ENCODE peak calls at places on chromosome X, in nine cellular contexts. One of them, this sample, is unnamed.
A peak's percentile ranks its signal among the peaks of the same experiment; 100 is the strongest.

GRCh38 chrX:115367455-115367854 is 77.9 kb downstream of the LUZP4 start:
- DNase-seq in caudate nucleus: no peak
- DNase-seq in NCI-H748 treated with DMSO at 0.1 percent for 48 hours: no peak
- DNase-seq in endothelial cell of umbilical vein: peak; percentile 83
- DNase-seq in mucosa of gallbladder: no peak
- DNase-seq in KG1: no peak
- DNase-seq in T-helper 2 cell treated with Interferon-gamma antibody and Interleukin-4, amounts not matched to agents 5 μg/mL and 100 μg/mL, for 36 hours: no peak
- DNase-seq in NT2/D1: no peak
- DNase-seq in fibroblast of pulmonary artery: peak; percentile 61
- DNase-seq in this sample: no peak

GRCh38 chrX:56733459-56734046 is 4.5 kb downstream of the NBDY start:
- DNase-seq in caudate nucleus: peak; percentile 1
- DNase-seq in NCI-H748 treated with DMSO at 0.1 percent for 48 hours: peak; percentile 6
- DNase-seq in endothelial cell of umbilical vein: peak; percentile 51
- DNase-seq in mucosa of gallbladder: peak; percentile 68
- DNase-seq in KG1: no peak
- DNase-seq in T-helper 2 cell treated with Interferon-gamma antibody and Interleukin-4, amounts not matched to agents 5 μg/mL and 100 μg/mL, for 36 hours: peak; percentile 12
- DNase-seq in NT2/D1: peak; percentile 20
- DNase-seq in fibroblast of pulmonary artery: peak; percentile 54
- DNase-seq in this sample: peak; percentile 17

GRCh38 chrX:47361538-47362511 is 8.6 kb upstream of the ZNF157 start:
- DNase-seq in caudate nucleus: peak; percentile 77
- DNase-seq in NCI-H748 treated with DMSO at 0.1 percent for 48 hours: peak; percentile 92
- DNase-seq in endothelial cell of umbilical vein: peak; percentile 93
- DNase-seq in mucosa of gallbladder: peak; percentile 78
- DNase-seq in KG1: no peak
- DNase-seq in T-helper 2 cell treated with Interferon-gamma antibody and Interleukin-4, amounts not matched to agents 5 μg/mL and 100 μg/mL, for 36 hours: no peak
- DNase-seq in NT2/D1: peak; percentile 68
- DNase-seq in fibroblast of pulmonary artery: peak; percentile 96
- DNase-seq in this sample: peak; percentile 19

GRCh38 chrX:74526786-74527185 is 87.6 kb downstream of the RLIM start:
- DNase-seq in caudate nucleus: no peak
- DNase-seq in NCI-H748 treated with DMSO at 0.1 percent for 48 hours: no peak
- DNase-seq in endothelial cell of umbilical vein: no peak
- DNase-seq in mucosa of gallbladder: no peak
- DNase-seq in KG1: no peak
- DNase-seq in T-helper 2 cell treated with Interferon-gamma antibody and Interleukin-4, amounts not matched to agents 5 μg/mL and 100 μg/mL, for 36 hours: no peak
- DNase-seq in NT2/D1: no peak
- DNase-seq in fibroblast of pulmonary artery: no peak
- DNase-seq in this sample: no peak

GRCh38 chrX:70452143-70452733 is 7.6 kb downstream of the DLG3 start:
- DNase-seq in caudate nucleus: peak; percentile 2
- DNase-seq in NCI-H748 treated with DMSO at 0.1 percent for 48 hours: peak; percentile 17
- DNase-seq in endothelial cell of umbilical vein: peak; percentile 39
- DNase-seq in mucosa of gallbladder: peak; percentile 51
- DNase-seq in KG1: no peak
- DNase-seq in T-helper 2 cell treated with Interferon-gamma antibody and Interleukin-4, amounts not matched to agents 5 μg/mL and 100 μg/mL, for 36 hours: peak; percentile 29
- DNase-seq in NT2/D1: no peak
- DNase-seq in fibroblast of pulmonary artery: peak; percentile 44
- DNase-seq in this sample: no peak

GRCh38 chrX:124406294-124407013 is 60.1 kb downstream of the SH2D1A start:
- DNase-seq in caudate nucleus: peak; percentile 1
- DNase-seq in NCI-H748 treated with DMSO at 0.1 percent for 48 hours: peak; percentile 50
- DNase-seq in endothelial cell of umbilical vein: peak; percentile 74
- DNase-seq in mucosa of gallbladder: peak; percentile 69
- DNase-seq in KG1: no peak
- DNase-seq in T-helper 2 cell treated with Interferon-gamma antibody and Interleukin-4, amounts not matched to agents 5 μg/mL and 100 μg/mL, for 36 hours: peak; percentile 61
- DNase-seq in NT2/D1: peak; percentile 15
- DNase-seq in fibroblast of pulmonary artery: peak; percentile 75
- DNase-seq in this sample: peak; percentile 17

GRCh38 chrX:71178908-71179307 is 34.3 kb downstream of the NLGN3 start:
- DNase-seq in caudate nucleus: peak; percentile 11
- DNase-seq in NCI-H748 treated with DMSO at 0.1 percent for 48 hours: peak; percentile 6
- DNase-seq in endothelial cell of umbilical vein: peak; percentile 62
- DNase-seq in mucosa of gallbladder: peak; percentile 63
- DNase-seq in KG1: peak; percentile 3
- DNase-seq in T-helper 2 cell treated with Interferon-gamma antibody and Interleukin-4, amounts not matched to agents 5 μg/mL and 100 μg/mL, for 36 hours: peak; percentile 13
- DNase-seq in NT2/D1: peak; percentile 69
- DNase-seq in fibroblast of pulmonary artery: peak; percentile 79
- DNase-seq in this sample: peak; percentile 52

GRCh38 chrX:71669492-71669891 is 2.1 kb downstream of the LOC101059915 start:
- DNase-seq in caudate nucleus: no peak
- DNase-seq in NCI-H748 treated with DMSO at 0.1 percent for 48 hours: no peak
- DNase-seq in endothelial cell of umbilical vein: no peak
- DNase-seq in mucosa of gallbladder: peak; percentile 4
- DNase-seq in KG1: no peak
- DNase-seq in T-helper 2 cell treated with Interferon-gamma antibody and Interleukin-4, amounts not matched to agents 5 μg/mL and 100 μg/mL, for 36 hours: no peak
- DNase-seq in NT2/D1: no peak
- DNase-seq in fibroblast of pulmonary artery: no peak
- DNase-seq in this sample: no peak

GRCh38 chrX:149631293-149632165 is at the start of gene TMEM185A:
- DNase-seq in caudate nucleus: peak; percentile 19
- DNase-seq in NCI-H748 treated with DMSO at 0.1 percent for 48 hours: peak; percentile 17
- DNase-seq in endothelial cell of umbilical vein: peak; percentile 47
- DNase-seq in mucosa of gallbladder: peak; percentile 58
- DNase-seq in KG1: peak; percentile 7
- DNase-seq in T-helper 2 cell treated with Interferon-gamma antibody and Interleukin-4, amounts not matched to agents 5 μg/mL and 100 μg/mL, for 36 hours: peak; percentile 74
- DNase-seq in NT2/D1: peak; percentile 47
- DNase-seq in fibroblast of pulmonary artery: peak; percentile 46
- DNase-seq in this sample: peak; percentile 3

GRCh38 chrX:17441965-17442364 is 67.0 kb downstream of the NHS start:
- DNase-seq in caudate nucleus: no peak
- DNase-seq in NCI-H748 treated with DMSO at 0.1 percent for 48 hours: no peak
- DNase-seq in endothelial cell of umbilical vein: no peak
- DNase-seq in mucosa of gallbladder: no peak
- DNase-seq in KG1: no peak
- DNase-seq in T-helper 2 cell treated with Interferon-gamma antibody and Interleukin-4, amounts not matched to agents 5 μg/mL and 100 μg/mL, for 36 hours: no peak
- DNase-seq in NT2/D1: no peak
- DNase-seq in fibroblast of pulmonary artery: peak; percentile 17
- DNase-seq in this sample: no peak

GRCh38 chrX:134883134-134883700 is 107.6 kb upstream of the SMIM10 start:
- DNase-seq in caudate nucleus: no peak
- DNase-seq in NCI-H748 treated with DMSO at 0.1 percent for 48 hours: no peak
- DNase-seq in endothelial cell of umbilical vein: no peak
- DNase-seq in mucosa of gallbladder: no peak
- DNase-seq in KG1: no peak
- DNase-seq in T-helper 2 cell treated with Interferon-gamma antibody and Interleukin-4, amounts not matched to agents 5 μg/mL and 100 μg/mL, for 36 hours: no peak
- DNase-seq in NT2/D1: no peak
- DNase-seq in fibroblast of pulmonary artery: no peak
- DNase-seq in this sample: no peak

GRCh38 chrX:153970398-153971123 is 1.1 kb downstream of the HCFC1 start:
- DNase-seq in caudate nucleus: peak; percentile 55
- DNase-seq in NCI-H748 treated with DMSO at 0.1 percent for 48 hours: no peak
- DNase-seq in endothelial cell of umbilical vein: no peak
- DNase-seq in mucosa of gallbladder: no peak
- DNase-seq in KG1: no peak
- DNase-seq in T-helper 2 cell treated with Interferon-gamma antibody and Interleukin-4, amounts not matched to agents 5 μg/mL and 100 μg/mL, for 36 hours: no peak
- DNase-seq in NT2/D1: peak; percentile 32
- DNase-seq in fibroblast of pulmonary artery: peak; percentile 74
- DNase-seq in this sample: no peak

GRCh38 chrX:139739138-139739537 is 31.2 kb upstream of the MCF2 start:
- DNase-seq in caudate nucleus: no peak
- DNase-seq in NCI-H748 treated with DMSO at 0.1 percent for 48 hours: no peak
- DNase-seq in endothelial cell of umbilical vein: peak; percentile 44
- DNase-seq in mucosa of gallbladder: no peak
- DNase-seq in KG1: no peak
- DNase-seq in T-helper 2 cell treated with Interferon-gamma antibody and Interleukin-4, amounts not matched to agents 5 μg/mL and 100 μg/mL, for 36 hours: peak; percentile 52
- DNase-seq in NT2/D1: no peak
- DNase-seq in fibroblast of pulmonary artery: peak; percentile 19
- DNase-seq in this sample: no peak

GRCh38 chrX:41033299-41033698 is 51.9 kb upstream of the USP9X start:
- DNase-seq in caudate nucleus: no peak
- DNase-seq in NCI-H748 treated with DMSO at 0.1 percent for 48 hours: no peak
- DNase-seq in endothelial cell of umbilical vein: peak; percentile 8
- DNase-seq in mucosa of gallbladder: no peak
- DNase-seq in KG1: no peak
- DNase-seq in T-helper 2 cell treated with Interferon-gamma antibody and Interleukin-4, amounts not matched to agents 5 μg/mL and 100 μg/mL, for 36 hours: no peak
- DNase-seq in NT2/D1: no peak
- DNase-seq in fibroblast of pulmonary artery: no peak
- DNase-seq in this sample: no peak

GRCh38 chrX:4710618-4711433 is 997.4 kb upstream of the PRKX start:
- DNase-seq in caudate nucleus: no peak
- DNase-seq in NCI-H748 treated with DMSO at 0.1 percent for 48 hours: no peak
- DNase-seq in endothelial cell of umbilical vein: no peak
- DNase-seq in mucosa of gallbladder: peak; percentile 50
- DNase-seq in KG1: no peak
- DNase-seq in T-helper 2 cell treated with Interferon-gamma antibody and Interleukin-4, amounts not matched to agents 5 μg/mL and 100 μg/mL, for 36 hours: no peak
- DNase-seq in NT2/D1: no peak
- DNase-seq in fibroblast of pulmonary artery: no peak
- DNase-seq in this sample: peak; percentile 54

GRCh38 chrX:37686348-37686736 is 751 bp downstream of the XK start:
- DNase-seq in caudate nucleus: no peak
- DNase-seq in NCI-H748 treated with DMSO at 0.1 percent for 48 hours: no peak
- DNase-seq in endothelial cell of umbilical vein: no peak
- DNase-seq in mucosa of gallbladder: no peak
- DNase-seq in KG1: no peak
- DNase-seq in T-helper 2 cell treated with Interferon-gamma antibody and Interleukin-4, amounts not matched to agents 5 μg/mL and 100 μg/mL, for 36 hours: no peak
- DNase-seq in NT2/D1: no peak
- DNase-seq in fibroblast of pulmonary artery: no peak
- DNase-seq in this sample: no peak

GRCh38 chrX:129690435-129690834 is 35.7 kb upstream of the APLN start:
- DNase-seq in caudate nucleus: no peak
- DNase-seq in NCI-H748 treated with DMSO at 0.1 percent for 48 hours: no peak
- DNase-seq in endothelial cell of umbilical vein: no peak
- DNase-seq in mucosa of gallbladder: no peak
- DNase-seq in KG1: no peak
- DNase-seq in T-helper 2 cell treated with Interferon-gamma antibody and Interleukin-4, amounts not matched to agents 5 μg/mL and 100 μg/mL, for 36 hours: no peak
- DNase-seq in NT2/D1: no peak
- DNase-seq in fibroblast of pulmonary artery: peak; percentile 55
- DNase-seq in this sample: no peak

GRCh38 chrX:24190500-24191156 is 41.1 kb downstream of the ZFX start:
- DNase-seq in caudate nucleus: no peak
- DNase-seq in NCI-H748 treated with DMSO at 0.1 percent for 48 hours: no peak
- DNase-seq in endothelial cell of umbilical vein: no peak
- DNase-seq in mucosa of gallbladder: no peak
- DNase-seq in KG1: no peak
- DNase-seq in T-helper 2 cell treated with Interferon-gamma antibody and Interleukin-4, amounts not matched to agents 5 μg/mL and 100 μg/mL, for 36 hours: no peak
- DNase-seq in NT2/D1: no peak
- DNase-seq in fibroblast of pulmonary artery: peak; percentile 27
- DNase-seq in this sample: no peak

GRCh38 chrX:69504626-69505612 is 793 bp downstream of the NALF2 start:
- DNase-seq in caudate nucleus: no peak
- DNase-seq in NCI-H748 treated with DMSO at 0.1 percent for 48 hours: no peak
- DNase-seq in endothelial cell of umbilical vein: no peak
- DNase-seq in mucosa of gallbladder: no peak
- DNase-seq in KG1: no peak
- DNase-seq in T-helper 2 cell treated with Interferon-gamma antibody and Interleukin-4, amounts not matched to agents 5 μg/mL and 100 μg/mL, for 36 hours: no peak
- DNase-seq in NT2/D1: no peak
- DNase-seq in fibroblast of pulmonary artery: no peak
- DNase-seq in this sample: no peak

GRCh38 chrX:152912121-152912520 is 14.3 kb downstream of the ZNF185 start:
- DNase-seq in caudate nucleus: no peak
- DNase-seq in NCI-H748 treated with DMSO at 0.1 percent for 48 hours: no peak
- DNase-seq in endothelial cell of umbilical vein: no peak
- DNase-seq in mucosa of gallbladder: no peak
- DNase-seq in KG1: no peak
- DNase-seq in T-helper 2 cell treated with Interferon-gamma antibody and Interleukin-4, amounts not matched to agents 5 μg/mL and 100 μg/mL, for 36 hours: no peak
- DNase-seq in NT2/D1: no peak
- DNase-seq in fibroblast of pulmonary artery: no peak
- DNase-seq in this sample: no peak

GRCh38 chrX:139691493-139691842 is 16.5 kb downstream of the MCF2 start:
- DNase-seq in caudate nucleus: no peak
- DNase-seq in NCI-H748 treated with DMSO at 0.1 percent for 48 hours: no peak
- DNase-seq in endothelial cell of umbilical vein: no peak
- DNase-seq in mucosa of gallbladder: no peak
- DNase-seq in KG1: no peak
- DNase-seq in T-helper 2 cell treated with Interferon-gamma antibody and Interleukin-4, amounts not matched to agents 5 μg/mL and 100 μg/mL, for 36 hours: no peak
- DNase-seq in NT2/D1: no peak
- DNase-seq in fibroblast of pulmonary artery: peak; percentile 2
- DNase-seq in this sample: no peak

GRCh38 chrX:16431266-16431665 is 218.7 kb upstream of the S100G start:
- DNase-seq in caudate nucleus: no peak
- DNase-seq in NCI-H748 treated with DMSO at 0.1 percent for 48 hours: no peak
- DNase-seq in endothelial cell of umbilical vein: no peak
- DNase-seq in mucosa of gallbladder: no peak
- DNase-seq in KG1: no peak
- DNase-seq in T-helper 2 cell treated with Interferon-gamma antibody and Interleukin-4, amounts not matched to agents 5 μg/mL and 100 μg/mL, for 36 hours: no peak
- DNase-seq in NT2/D1: no peak
- DNase-seq in fibroblast of pulmonary artery: no peak
- DNase-seq in this sample: no peak

GRCh38 chrX:28693101-28693500 is 105.9 kb downstream of the IL1RAPL1 start:
- DNase-seq in caudate nucleus: no peak
- DNase-seq in NCI-H748 treated with DMSO at 0.1 percent for 48 hours: no peak
- DNase-seq in endothelial cell of umbilical vein: no peak
- DNase-seq in mucosa of gallbladder: no peak
- DNase-seq in KG1: no peak
- DNase-seq in T-helper 2 cell treated with Interferon-gamma antibody and Interleukin-4, amounts not matched to agents 5 μg/mL and 100 μg/mL, for 36 hours: no peak
- DNase-seq in NT2/D1: no peak
- DNase-seq in fibroblast of pulmonary artery: peak; percentile 3
- DNase-seq in this sample: no peak

GRCh38 chrX:22424919-22425318 is 152.2 kb downstream of the CBLL2 start:
- DNase-seq in caudate nucleus: no peak
- DNase-seq in NCI-H748 treated with DMSO at 0.1 percent for 48 hours: no peak
- DNase-seq in endothelial cell of umbilical vein: no peak
- DNase-seq in mucosa of gallbladder: no peak
- DNase-seq in KG1: no peak
- DNase-seq in T-helper 2 cell treated with Interferon-gamma antibody and Interleukin-4, amounts not matched to agents 5 μg/mL and 100 μg/mL, for 36 hours: no peak
- DNase-seq in NT2/D1: no peak
- DNase-seq in fibroblast of pulmonary artery: no peak
- DNase-seq in this sample: no peak

GRCh38 chrX:53281321-53281822 is at the start of gene IQSEC2:
- DNase-seq in caudate nucleus: no peak
- DNase-seq in NCI-H748 treated with DMSO at 0.1 percent for 48 hours: no peak
- DNase-seq in endothelial cell of umbilical vein: peak; percentile 77
- DNase-seq in mucosa of gallbladder: peak; percentile 87
- DNase-seq in KG1: no peak
- DNase-seq in T-helper 2 cell treated with Interferon-gamma antibody and Interleukin-4, amounts not matched to agents 5 μg/mL and 100 μg/mL, for 36 hours: no peak
- DNase-seq in NT2/D1: peak; percentile 57
- DNase-seq in fibroblast of pulmonary artery: peak; percentile 77
- DNase-seq in this sample: no peak

GRCh38 chrX:48003367-48003757 is 427 bp downstream of the ZNF182 start:
- DNase-seq in caudate nucleus: no peak
- DNase-seq in NCI-H748 treated with DMSO at 0.1 percent for 48 hours: no peak
- DNase-seq in endothelial cell of umbilical vein: no peak
- DNase-seq in mucosa of gallbladder: no peak
- DNase-seq in KG1: no peak
- DNase-seq in T-helper 2 cell treated with Interferon-gamma antibody and Interleukin-4, amounts not matched to agents 5 μg/mL and 100 μg/mL, for 36 hours: no peak
- DNase-seq in NT2/D1: no peak
- DNase-seq in fibroblast of pulmonary artery: no peak
- DNase-seq in this sample: no peak

GRCh38 chrX:48715876-48716502 is 19.5 kb downstream of the SUV39H1 start:
- DNase-seq in caudate nucleus: no peak
- DNase-seq in NCI-H748 treated with DMSO at 0.1 percent for 48 hours: no peak
- DNase-seq in endothelial cell of umbilical vein: no peak
- DNase-seq in mucosa of gallbladder: no peak
- DNase-seq in KG1: no peak
- DNase-seq in T-helper 2 cell treated with Interferon-gamma antibody and Interleukin-4, amounts not matched to agents 5 μg/mL and 100 μg/mL, for 36 hours: no peak
- DNase-seq in NT2/D1: no peak
- DNase-seq in fibroblast of pulmonary artery: no peak
- DNase-seq in this sample: no peak

GRCh38 chrX:110180176-110180927 is 137.5 kb downstream of the AMMECR1 start:
- DNase-seq in caudate nucleus: no peak
- DNase-seq in NCI-H748 treated with DMSO at 0.1 percent for 48 hours: no peak
- DNase-seq in endothelial cell of umbilical vein: peak; percentile 67
- DNase-seq in mucosa of gallbladder: no peak
- DNase-seq in KG1: no peak
- DNase-seq in T-helper 2 cell treated with Interferon-gamma antibody and Interleukin-4, amounts not matched to agents 5 μg/mL and 100 μg/mL, for 36 hours: no peak
- DNase-seq in NT2/D1: no peak
- DNase-seq in fibroblast of pulmonary artery: peak; percentile 70
- DNase-seq in this sample: no peak

GRCh38 chrX:344371-344901 is 25.8 kb upstream of the GTPBP6 start:
- DNase-seq in caudate nucleus: no peak
- DNase-seq in NCI-H748 treated with DMSO at 0.1 percent for 48 hours: no peak
- DNase-seq in endothelial cell of umbilical vein: no peak
- DNase-seq in mucosa of gallbladder: no peak
- DNase-seq in KG1: no peak
- DNase-seq in T-helper 2 cell treated with Interferon-gamma antibody and Interleukin-4, amounts not matched to agents 5 μg/mL and 100 μg/mL, for 36 hours: no peak
- DNase-seq in NT2/D1: no peak
- DNase-seq in fibroblast of pulmonary artery: no peak
- DNase-seq in this sample: no peak

GRCh38 chrX:129653985-129654651 is 638 bp downstream of the APLN start:
- DNase-seq in caudate nucleus: no peak
- DNase-seq in NCI-H748 treated with DMSO at 0.1 percent for 48 hours: no peak
- DNase-seq in endothelial cell of umbilical vein: no peak
- DNase-seq in mucosa of gallbladder: no peak
- DNase-seq in KG1: no peak
- DNase-seq in T-helper 2 cell treated with Interferon-gamma antibody and Interleukin-4, amounts not matched to agents 5 μg/mL and 100 μg/mL, for 36 hours: no peak
- DNase-seq in NT2/D1: no peak
- DNase-seq in fibroblast of pulmonary artery: no peak
- DNase-seq in this sample: no peak

GRCh38 chrX:123964155-123964554 is 2.6 kb downstream of the STAG2 start:
- DNase-seq in caudate nucleus: no peak
- DNase-seq in NCI-H748 treated with DMSO at 0.1 percent for 48 hours: no peak
- DNase-seq in endothelial cell of umbilical vein: peak; percentile 20
- DNase-seq in mucosa of gallbladder: no peak
- DNase-seq in KG1: no peak
- DNase-seq in T-helper 2 cell treated with Interferon-gamma antibody and Interleukin-4, amounts not matched to agents 5 μg/mL and 100 μg/mL, for 36 hours: no peak
- DNase-seq in NT2/D1: no peak
- DNase-seq in fibroblast of pulmonary artery: peak; percentile 41
- DNase-seq in this sample: no peak